ENCODE peak calls at places on chromosomes 4 and X, in six cellular contexts. P is HepG2, V is NT2/D1, C is HCT116, S is GM12878, R is K562. J is an unnamed sample.

GRCh38 chr4:142706381-142706780 is 139.7 kb downstream of the INPP4B start:
- DNase-seq in P (no peak), V (no peak), C (no peak), S (no peak), R (no peak), J (no peak)

GRCh38 chr4:147578057-147578476 is 39.1 kb upstream of the TMEM184C start:
- DNase-seq in P (peak; percentile 3), V (no peak), C (peak; percentile 55), S (no peak), R (no peak), J (peak; percentile 11)

GRCh38 chr4:143558823-143559756 is 45.6 kb downstream of the SMARCA5 start:
- DNase-seq in P (peak; percentile 86), V (peak; percentile 35), C (no peak), S (peak; percentile 50), R (no peak), J (peak; percentile 84)

GRCh38 chr4:6221851-6222760 is 21.8 kb upstream of the JAKMIP1 start:
- DNase-seq in P (no peak), V (peak; percentile 66), C (peak; percentile 29), S (no peak), R (peak; percentile 76), J (peak; percentile 97)

GRCh38 chrX:47560831-47561652 is at the start of gene ARAF:
- DNase-seq in P (peak; percentile 98), V (peak; percentile 98), C (peak; percentile 99), S (peak; percentile 95), R (peak; percentile 98), J (peak; percentile 94)

GRCh38 chr4:15106417-15106816 is 104.1 kb downstream of the CPEB2 start:
- DNase-seq in P (no peak), V (no peak), C (no peak), S (no peak), R (no peak), J (no peak)

GRCh38 chrX:68443155-68443868 is 10.0 kb upstream of the OPHN1 start:
- DNase-seq in P (peak; percentile 6), V (no peak), C (no peak), S (peak; percentile 9), R (no peak), J (no peak)

GRCh38 chr4:57580710-57581109 is 470.5 kb upstream of the IGFBP7 start:
- DNase-seq in P (no peak), V (no peak), C (no peak), S (no peak), R (no peak), J (no peak)

GRCh38 chr4:96879527-96879926 is 1039.6 kb downstream of the PDHA2 start:
- DNase-seq in P (no peak), V (no peak), C (no peak), S (no peak), R (no peak), J (no peak)

GRCh38 chrX:37378399-37378798 is 29.2 kb downstream of the PRRG1 start:
- DNase-seq in P (no peak), V (no peak), C (no peak), S (no peak), R (no peak), J (no peak)

GRCh38 chrX:77003956-77004355 is 443.2 kb upstream of the FGF16 start:
- DNase-seq in P (no peak), V (no peak), C (no peak), S (no peak), R (no peak), J (no peak)

GRCh38 chr4:185341841-185342240 is 53.9 kb downstream of the LRP2BP start:
- DNase-seq in P (no peak), V (no peak), C (no peak), S (peak; percentile 66), R (no peak), J (no peak)

GRCh38 chrX:110317079-110317819 is 636 bp downstream of the AMMECR1 start:
- DNase-seq in P (no peak), V (no peak), C (no peak), S (no peak), R (no peak), J (peak; percentile 55)

GRCh38 chr4:176849076-176849475 is 56.4 kb upstream of the VEGFC start:
- DNase-seq in P (no peak), V (no peak), C (no peak), S (no peak), R (no peak), J (no peak)

GRCh38 chr4:141807073-141807472 is 170.7 kb downstream of the IL15 start:
- DNase-seq in P (no peak), V (no peak), C (no peak), S (no peak), R (no peak), J (no peak)

GRCh38 chrX:126557151-126557550 is 4.5 kb upstream of the DCAF12L1 start:
- DNase-seq in P (no peak), V (no peak), C (no peak), S (no peak), R (no peak), J (no peak)

GRCh38 chr4:53932784-53933183 is 131.6 kb downstream of the CHIC2 start:
- DNase-seq in P (no peak), V (no peak), C (no peak), S (no peak), R (no peak), J (no peak)

GRCh38 chrX:15146515-15146914 is 123.4 kb downstream of the ASB9 start:
- DNase-seq in P (no peak), V (peak; percentile 9), C (no peak), S (no peak), R (peak; percentile 17), J (peak; percentile 22)

GRCh38 chrX:40663078-40663740 is 15.8 kb upstream of the CXorf38 start:
- DNase-seq in P (no peak), V (no peak), C (no peak), S (no peak), R (no peak), J (no peak)

GRCh38 chr4:88814043-88814617 is 116.5 kb upstream of the NAP1L5 start:
- DNase-seq in P (no peak), V (no peak), C (no peak), S (no peak), R (no peak), J (no peak)

GRCh38 chr4:147799986-147800555 is 68.2 kb downstream of the ARHGAP10 start:
- DNase-seq in P (no peak), V (no peak), C (no peak), S (peak; percentile 92), R (no peak), J (no peak)

GRCh38 chr4:188387134-188387791 is 248.0 kb downstream of the TRIML1 start:
- DNase-seq in P (no peak), V (no peak), C (no peak), S (no peak), R (no peak), J (no peak)

GRCh38 chr4:175705407-175705806 is 106.7 kb downstream of the GPM6A start:
- DNase-seq in P (no peak), V (peak; percentile 2), C (no peak), S (no peak), R (no peak), J (peak; percentile 11)
- TF ChIP-seq YY1 in P (no peak), V (no peak), C (no peak), S (no peak), R (no peak), J (no peak)

GRCh38 chr4:1522606-1523005 is 116.4 kb upstream of the NKX1-1 start:
- DNase-seq in P (no peak), V (no peak), C (no peak), S (no peak), R (no peak), J (no peak)

GRCh38 chr4:1517592-1518411 is 111.6 kb upstream of the NKX1-1 start:
- DNase-seq in P (no peak), V (no peak), C (no peak), S (no peak), R (no peak), J (no peak)

GRCh38 chr4:1518997-1519700 is 112.9 kb upstream of the NKX1-1 start:
- DNase-seq in P (no peak), V (no peak), C (no peak), S (no peak), R (no peak), J (no peak)

GRCh38 chr4:1521821-1522361 is 115.6 kb upstream of the NKX1-1 start:
- DNase-seq in P (no peak), V (no peak), C (no peak), S (no peak), R (no peak), J (no peak)

DNA sequence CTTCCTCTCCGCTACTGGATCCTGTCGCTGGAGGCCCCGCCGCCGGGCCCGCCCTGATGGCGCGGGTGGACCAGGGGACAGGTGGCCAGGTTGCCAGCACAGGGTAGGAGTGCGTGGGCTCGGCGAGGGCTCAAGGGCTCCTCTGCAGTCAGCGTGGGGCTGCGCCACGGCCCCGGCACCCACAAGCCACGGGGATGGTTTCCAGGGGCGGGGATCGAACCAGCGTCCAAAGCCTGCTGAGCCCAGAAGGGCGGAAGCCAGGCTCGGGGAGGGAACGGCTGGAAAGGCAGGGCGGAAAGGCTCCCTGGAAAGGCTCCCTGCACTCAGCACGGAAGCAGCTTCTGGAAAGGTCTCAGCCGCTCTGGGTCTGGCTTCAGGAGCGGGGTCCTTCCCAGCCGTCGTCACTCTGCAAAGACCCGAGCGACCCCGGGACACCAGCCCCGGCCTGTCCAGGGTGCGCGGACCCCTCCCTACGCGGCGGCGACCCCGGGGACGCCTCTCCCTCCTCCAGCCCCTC is 114.0 kb upstream of the NKX1-1 start:
- DNase-seq in P (no peak), V (no peak), C (no peak), S (no peak), R (peak; percentile 44), J (no peak)
- TF ChIP-seq YY1 in P (no peak), V (no peak), C (no peak), S (no peak), R (no peak), J (no peak)

DNA sequence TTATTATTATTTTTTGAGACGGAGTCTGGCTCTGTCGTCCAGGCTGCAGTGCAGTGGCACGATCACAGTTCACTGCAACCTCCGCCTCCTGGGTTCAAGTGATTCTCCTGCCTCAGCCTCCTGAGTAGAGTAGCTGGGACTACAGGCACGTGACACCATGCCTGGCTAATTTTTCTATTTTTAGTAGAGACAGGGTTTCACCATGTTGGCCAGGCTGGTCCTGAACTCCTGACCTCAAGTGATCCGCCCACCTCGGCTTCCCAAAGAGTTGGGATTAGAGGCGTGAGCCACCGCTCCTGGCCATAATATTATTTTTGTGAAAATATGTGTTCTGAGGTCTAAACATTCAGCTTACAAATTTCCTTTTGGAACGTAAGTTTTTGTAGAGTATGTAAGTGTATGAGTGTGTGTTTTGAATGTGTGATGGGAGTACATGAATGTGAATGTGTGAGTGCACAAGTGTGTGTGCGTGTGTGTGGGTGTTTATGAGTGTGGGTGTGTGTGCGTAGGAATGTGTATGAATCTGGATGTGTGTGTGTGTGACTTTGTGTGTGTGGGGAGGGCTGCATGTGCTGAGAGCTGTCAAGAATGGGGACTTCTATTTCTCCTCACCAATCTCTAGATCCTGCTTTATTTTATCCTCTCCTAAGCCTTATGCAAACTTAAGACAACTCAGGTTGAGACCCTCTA is 5.7 kb upstream of the MGST2 start:
- DNase-seq in P (no peak), V (no peak), C (no peak), S (no peak), R (no peak), J (no peak)
- TF ChIP-seq YY1 in P (no peak), V (no peak), C (no peak), S (no peak), R (no peak), J (no peak)

DNA sequence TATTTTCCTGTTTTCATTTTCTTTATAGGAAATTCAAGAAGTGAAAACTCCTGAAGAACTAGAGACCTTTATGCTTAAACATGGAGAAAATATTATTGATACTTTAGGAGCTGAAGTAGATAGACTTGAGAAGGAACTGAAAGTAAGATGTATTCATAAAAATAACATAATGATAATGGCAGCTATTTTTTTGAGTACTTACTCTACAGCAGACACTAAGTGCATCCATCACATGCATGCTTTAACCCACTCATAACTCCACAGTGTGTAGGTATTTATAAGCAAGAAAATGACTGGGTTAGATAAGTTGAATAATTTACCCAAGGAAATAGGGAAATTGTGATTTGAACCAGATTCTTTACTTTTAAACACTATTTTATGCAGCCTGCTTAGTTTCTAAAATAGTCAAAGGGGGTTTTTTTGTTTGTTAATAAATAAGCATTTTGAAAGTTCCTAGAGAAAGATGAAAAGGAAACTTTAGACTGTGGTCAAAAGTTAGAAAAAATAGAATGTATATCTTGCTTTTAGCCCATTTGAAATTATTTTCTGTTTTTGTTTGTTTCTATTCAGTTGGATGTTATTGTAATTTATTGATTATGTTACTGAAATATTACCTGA is 74.2 kb downstream of the BEND4 start:
- DNase-seq in P (no peak), V (no peak), C (no peak), S (peak; percentile 20), R (no peak), J (no peak)
- TF ChIP-seq YY1 in P (no peak), V (no peak), C (no peak), S (no peak), R (no peak), J (no peak)